ENCODE peak calls at places on chromosomes 3 and 15, in five cellular contexts. One of them, this sample, is unnamed.
A peak's percentile ranks its signal among the peaks of the same experiment; 100 is the strongest.

GRCh38 chr3:99909714-99910508 is 92.2 kb downstream of the CMSS1 start:
- DNase-seq in psoas muscle: no peak
- DNase-seq in naive thymus-derived CD4-positive, alpha-beta T cell: no peak
- DNase-seq in neural progenitor cell: no peak
- DNase-seq in heart left ventricle: no peak
- DNase-seq in this sample: no peak

GRCh38 chr15:63405159-63405558 is 23.5 kb upstream of the CA12 start:
- DNase-seq in psoas muscle: no peak
- DNase-seq in naive thymus-derived CD4-positive, alpha-beta T cell: no peak
- DNase-seq in neural progenitor cell: no peak
- DNase-seq in heart left ventricle: no peak
- DNase-seq in this sample: no peak

GRCh38 chr15:89649716-89650115 is 5.6 kb downstream of the KIF7 start:
- DNase-seq in psoas muscle: no peak
- DNase-seq in naive thymus-derived CD4-positive, alpha-beta T cell: no peak
- DNase-seq in neural progenitor cell: no peak
- DNase-seq in heart left ventricle: no peak
- DNase-seq in this sample: no peak

GRCh38 chr3:183108002-183108449 is 8.7 kb upstream of the MCCC1 start:
- DNase-seq in psoas muscle: no peak
- DNase-seq in naive thymus-derived CD4-positive, alpha-beta T cell: no peak
- DNase-seq in neural progenitor cell: no peak
- DNase-seq in heart left ventricle: no peak
- DNase-seq in this sample: no peak

GRCh38 chr15:79872358-79873017 is 24.3 kb downstream of the MTHFS start:
- DNase-seq in psoas muscle: no peak
- DNase-seq in naive thymus-derived CD4-positive, alpha-beta T cell: no peak
- DNase-seq in neural progenitor cell: no peak
- DNase-seq in heart left ventricle: no peak
- DNase-seq in this sample: no peak

GRCh38 chr3:12588039-12588673 is 31.3 kb downstream of the MKRN2 start:
- DNase-seq in psoas muscle: no peak
- DNase-seq in naive thymus-derived CD4-positive, alpha-beta T cell: no peak
- DNase-seq in neural progenitor cell: no peak
- DNase-seq in heart left ventricle: no peak
- DNase-seq in this sample: no peak

GRCh38 chr3:31762888-31763351 is 218.1 kb downstream of the OSBPL10 start:
- DNase-seq in psoas muscle: no peak
- DNase-seq in naive thymus-derived CD4-positive, alpha-beta T cell: no peak
- DNase-seq in neural progenitor cell: peak; percentile 23
- DNase-seq in heart left ventricle: no peak
- DNase-seq in this sample: peak; percentile 71

GRCh38 chr15:95127356-95127755 is 896.0 kb downstream of the MCTP2 start:
- DNase-seq in psoas muscle: no peak
- DNase-seq in naive thymus-derived CD4-positive, alpha-beta T cell: no peak
- DNase-seq in neural progenitor cell: no peak
- DNase-seq in heart left ventricle: no peak
- DNase-seq in this sample: no peak

GRCh38 chr3:141526709-141527108 is 39.9 kb downstream of the RASA2 start:
- DNase-seq in psoas muscle: no peak
- DNase-seq in naive thymus-derived CD4-positive, alpha-beta T cell: no peak
- DNase-seq in neural progenitor cell: no peak
- DNase-seq in heart left ventricle: no peak
- DNase-seq in this sample: no peak

GRCh38 chr3:22156868-22157267 is 405.9 kb upstream of the ZNF385D start:
- DNase-seq in psoas muscle: no peak
- DNase-seq in naive thymus-derived CD4-positive, alpha-beta T cell: no peak
- DNase-seq in neural progenitor cell: no peak
- DNase-seq in heart left ventricle: no peak
- DNase-seq in this sample: no peak

GRCh38 chr3:49493901-49494300 is 23.8 kb downstream of the DAG1 start:
- DNase-seq in psoas muscle: no peak
- DNase-seq in naive thymus-derived CD4-positive, alpha-beta T cell: no peak
- DNase-seq in neural progenitor cell: no peak
- DNase-seq in heart left ventricle: no peak
- DNase-seq in this sample: peak; percentile 11

GRCh38 chr3:122572940-122573412 is 4.5 kb upstream of the PARP15 start:
- DNase-seq in psoas muscle: no peak
- DNase-seq in naive thymus-derived CD4-positive, alpha-beta T cell: no peak
- DNase-seq in neural progenitor cell: peak; percentile 11
- DNase-seq in heart left ventricle: no peak
- DNase-seq in this sample: no peak

DNA sequence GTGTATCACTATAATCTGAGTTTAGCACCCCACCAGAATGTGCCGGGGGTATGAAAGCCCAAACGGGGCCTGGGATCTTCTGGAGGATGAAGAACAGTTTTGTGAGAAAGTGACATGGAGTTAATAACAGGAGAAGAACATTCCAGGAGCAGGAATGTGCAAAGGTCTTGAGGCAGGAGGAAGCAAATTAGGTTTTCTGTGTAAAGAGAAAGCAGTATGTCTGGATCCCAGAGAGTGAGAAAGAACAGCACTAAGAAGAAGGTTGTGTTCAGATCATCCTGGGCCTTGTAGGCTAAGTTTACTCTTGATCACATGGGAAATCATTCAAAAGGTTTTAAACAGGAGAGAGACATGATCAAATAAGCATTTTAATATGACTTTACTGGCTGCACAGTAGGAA is 113.6 kb downstream of the TNIK start:
- DNase-seq in psoas muscle: no peak
- DNase-seq in naive thymus-derived CD4-positive, alpha-beta T cell: no peak
- DNase-seq in neural progenitor cell: no peak
- DNase-seq in heart left ventricle: no peak
- DNase-seq in this sample: no peak
- H3K27ac ChIP-seq in psoas muscle: peak overlapping the region; percentile 71
- H3K27ac ChIP-seq in naive thymus-derived CD4-positive, alpha-beta T cell: no peak overlapping the region
- H3K27ac ChIP-seq in neural progenitor cell: no peak overlapping the region
- H3K27ac ChIP-seq in heart left ventricle: no peak overlapping the region
- H3K27ac ChIP-seq in this sample: no peak overlapping the region

GRCh38 chr15:52350423-52350822 is 54.8 kb upstream of the MYO5C start:
- DNase-seq in psoas muscle: no peak
- DNase-seq in naive thymus-derived CD4-positive, alpha-beta T cell: no peak
- DNase-seq in neural progenitor cell: no peak
- DNase-seq in heart left ventricle: no peak
- DNase-seq in this sample: no peak

GRCh38 chr15:52351206-52351907 is 55.8 kb upstream of the MYO5C start:
- DNase-seq in psoas muscle: no peak
- DNase-seq in naive thymus-derived CD4-positive, alpha-beta T cell: no peak
- DNase-seq in neural progenitor cell: no peak
- DNase-seq in heart left ventricle: no peak
- DNase-seq in this sample: no peak

GRCh38 chr15:52348056-52348745 is 52.6 kb upstream of the MYO5C start:
- DNase-seq in psoas muscle: no peak
- DNase-seq in naive thymus-derived CD4-positive, alpha-beta T cell: no peak
- DNase-seq in neural progenitor cell: no peak
- DNase-seq in heart left ventricle: peak; percentile 37
- DNase-seq in this sample: peak; percentile 37

GRCh38 chr15:52344592-52344991 is 49.0 kb upstream of the MYO5C start:
- DNase-seq in psoas muscle: no peak
- DNase-seq in naive thymus-derived CD4-positive, alpha-beta T cell: no peak
- DNase-seq in neural progenitor cell: no peak
- DNase-seq in heart left ventricle: no peak
- DNase-seq in this sample: no peak

GRCh38 chr15:52349062-52349700 is 53.6 kb upstream of the MYO5C start:
- DNase-seq in psoas muscle: no peak
- DNase-seq in naive thymus-derived CD4-positive, alpha-beta T cell: no peak
- DNase-seq in neural progenitor cell: no peak
- DNase-seq in heart left ventricle: peak; percentile 50
- DNase-seq in this sample: no peak
- H3K27ac ChIP-seq in psoas muscle: peak overlapping the region; percentile 26
- H3K27ac ChIP-seq in naive thymus-derived CD4-positive, alpha-beta T cell: no peak overlapping the region
- H3K27ac ChIP-seq in neural progenitor cell: no peak overlapping the region
- H3K27ac ChIP-seq in heart left ventricle: no peak overlapping the region
- H3K27ac ChIP-seq in this sample: no peak overlapping the region

DNA sequence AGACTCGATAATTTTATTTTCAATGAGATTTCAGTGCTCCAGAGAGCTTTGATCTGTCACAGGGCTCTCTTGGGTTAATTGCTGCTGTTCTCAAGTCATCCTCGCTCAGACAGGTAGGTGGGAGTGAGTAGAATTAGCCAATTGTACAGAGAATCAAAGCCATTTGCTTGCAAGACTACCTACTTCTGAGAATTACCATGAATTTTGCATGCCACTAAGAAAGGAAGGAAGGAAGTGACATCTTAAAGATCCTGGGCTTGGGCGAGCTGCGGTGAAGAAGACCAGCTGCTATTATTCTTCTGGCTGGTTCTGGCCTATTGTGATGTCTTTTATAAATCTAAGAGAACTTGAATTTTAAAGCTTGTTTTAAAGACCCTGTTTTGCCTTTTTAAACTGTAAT is 154.1 kb upstream of the LPP start:
- DNase-seq in psoas muscle: no peak
- DNase-seq in naive thymus-derived CD4-positive, alpha-beta T cell: no peak
- DNase-seq in neural progenitor cell: no peak
- DNase-seq in heart left ventricle: no peak
- DNase-seq in this sample: no peak
- H3K27ac ChIP-seq in psoas muscle: no peak overlapping the region
- H3K27ac ChIP-seq in naive thymus-derived CD4-positive, alpha-beta T cell: no peak overlapping the region
- H3K27ac ChIP-seq in neural progenitor cell: no peak overlapping the region
- H3K27ac ChIP-seq in heart left ventricle: no peak overlapping the region
- H3K27ac ChIP-seq in this sample: no peak overlapping the region

GRCh38 chr15:42387603-42388002 is 28.3 kb downstream of the CAPN3 start:
- DNase-seq in psoas muscle: no peak
- DNase-seq in naive thymus-derived CD4-positive, alpha-beta T cell: no peak
- DNase-seq in neural progenitor cell: no peak
- DNase-seq in heart left ventricle: no peak
- DNase-seq in this sample: peak; percentile 33

GRCh38 chr15:42385980-42386695 is 26.8 kb downstream of the CAPN3 start:
- DNase-seq in psoas muscle: no peak
- DNase-seq in naive thymus-derived CD4-positive, alpha-beta T cell: no peak
- DNase-seq in neural progenitor cell: no peak
- DNase-seq in heart left ventricle: no peak
- DNase-seq in this sample: no peak

GRCh38 chr15:42384597-42384996 is 25.3 kb downstream of the CAPN3 start:
- DNase-seq in psoas muscle: no peak
- DNase-seq in naive thymus-derived CD4-positive, alpha-beta T cell: no peak
- DNase-seq in neural progenitor cell: no peak
- DNase-seq in heart left ventricle: no peak
- DNase-seq in this sample: no peak

GRCh38 chr15:42385206-42385979 is 26.1 kb downstream of the CAPN3 start:
- DNase-seq in psoas muscle: no peak
- DNase-seq in naive thymus-derived CD4-positive, alpha-beta T cell: no peak
- DNase-seq in neural progenitor cell: peak; percentile 80
- DNase-seq in heart left ventricle: no peak
- DNase-seq in this sample: peak; percentile 41
- H3K27ac ChIP-seq in psoas muscle: peak overlapping the region; percentile 96
- H3K27ac ChIP-seq in naive thymus-derived CD4-positive, alpha-beta T cell: no peak overlapping the region
- H3K27ac ChIP-seq in neural progenitor cell: no peak overlapping the region
- H3K27ac ChIP-seq in heart left ventricle: no peak overlapping the region
- H3K27ac ChIP-seq in this sample: no peak overlapping the region

GRCh38 chr15:42104095-42104891 is 9.9 kb upstream of the PLA2G4D start:
- DNase-seq in psoas muscle: no peak
- DNase-seq in naive thymus-derived CD4-positive, alpha-beta T cell: no peak
- DNase-seq in neural progenitor cell: no peak
- DNase-seq in heart left ventricle: no peak
- DNase-seq in this sample: no peak

GRCh38 chr15:42102646-42103235 is 8.4 kb upstream of the PLA2G4D start:
- DNase-seq in psoas muscle: no peak
- DNase-seq in naive thymus-derived CD4-positive, alpha-beta T cell: no peak
- DNase-seq in neural progenitor cell: no peak
- DNase-seq in heart left ventricle: no peak
- DNase-seq in this sample: no peak

GRCh38 chr15:42097018-42097417 is 2.7 kb upstream of the PLA2G4D start:
- DNase-seq in psoas muscle: no peak
- DNase-seq in naive thymus-derived CD4-positive, alpha-beta T cell: no peak
- DNase-seq in neural progenitor cell: no peak
- DNase-seq in heart left ventricle: no peak
- DNase-seq in this sample: no peak

GRCh38 chr15:42101861-42102260 is 7.5 kb upstream of the PLA2G4D start:
- DNase-seq in psoas muscle: no peak
- DNase-seq in naive thymus-derived CD4-positive, alpha-beta T cell: no peak
- DNase-seq in neural progenitor cell: no peak
- DNase-seq in heart left ventricle: no peak
- DNase-seq in this sample: no peak

DNA sequence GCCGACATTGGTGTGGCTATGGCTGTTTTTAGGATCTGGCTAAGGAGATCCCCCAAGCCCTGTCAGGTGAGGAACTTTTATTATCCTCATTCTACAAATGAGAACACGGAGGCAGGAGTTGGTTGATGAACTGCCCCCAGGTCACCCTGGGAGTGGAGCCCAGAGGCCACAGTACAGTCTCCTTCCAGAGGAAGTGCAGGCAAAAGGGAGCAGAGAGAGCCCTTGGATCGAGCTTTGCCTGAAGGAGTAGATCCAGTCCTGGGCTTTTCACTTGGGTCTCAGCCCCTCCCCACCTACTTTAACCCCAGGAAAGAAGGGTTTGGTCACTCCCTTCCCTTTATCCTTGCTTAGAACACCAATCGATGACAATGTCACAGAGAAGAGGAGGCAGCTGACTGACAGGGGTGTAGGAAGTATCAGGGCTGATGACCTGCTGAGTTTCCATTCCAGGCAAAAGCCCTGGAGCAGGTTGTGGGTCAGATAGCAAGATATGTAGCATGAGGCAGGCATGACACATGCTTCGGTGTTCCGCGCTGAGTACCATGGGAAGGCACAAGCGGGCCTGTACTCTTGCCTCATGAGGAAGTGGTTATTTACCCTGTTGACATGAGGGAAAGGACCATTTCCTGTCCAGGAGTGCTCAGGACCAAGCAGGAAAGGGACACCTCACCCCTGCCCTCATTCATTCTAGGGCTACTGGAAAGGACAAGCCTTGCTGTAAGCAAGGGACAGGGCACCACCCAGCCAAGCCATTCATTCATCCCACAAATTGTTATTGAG is 5.8 kb upstream of the PLA2G4D start:
- DNase-seq in psoas muscle: no peak
- DNase-seq in naive thymus-derived CD4-positive, alpha-beta T cell: no peak
- DNase-seq in neural progenitor cell: no peak
- DNase-seq in heart left ventricle: no peak
- DNase-seq in this sample: no peak
- H3K27ac ChIP-seq in psoas muscle: no peak overlapping the region
- H3K27ac ChIP-seq in naive thymus-derived CD4-positive, alpha-beta T cell: no peak overlapping the region
- H3K27ac ChIP-seq in neural progenitor cell: no peak overlapping the region
- H3K27ac ChIP-seq in heart left ventricle: no peak overlapping the region
- H3K27ac ChIP-seq in this sample: no peak overlapping the region

DNA sequence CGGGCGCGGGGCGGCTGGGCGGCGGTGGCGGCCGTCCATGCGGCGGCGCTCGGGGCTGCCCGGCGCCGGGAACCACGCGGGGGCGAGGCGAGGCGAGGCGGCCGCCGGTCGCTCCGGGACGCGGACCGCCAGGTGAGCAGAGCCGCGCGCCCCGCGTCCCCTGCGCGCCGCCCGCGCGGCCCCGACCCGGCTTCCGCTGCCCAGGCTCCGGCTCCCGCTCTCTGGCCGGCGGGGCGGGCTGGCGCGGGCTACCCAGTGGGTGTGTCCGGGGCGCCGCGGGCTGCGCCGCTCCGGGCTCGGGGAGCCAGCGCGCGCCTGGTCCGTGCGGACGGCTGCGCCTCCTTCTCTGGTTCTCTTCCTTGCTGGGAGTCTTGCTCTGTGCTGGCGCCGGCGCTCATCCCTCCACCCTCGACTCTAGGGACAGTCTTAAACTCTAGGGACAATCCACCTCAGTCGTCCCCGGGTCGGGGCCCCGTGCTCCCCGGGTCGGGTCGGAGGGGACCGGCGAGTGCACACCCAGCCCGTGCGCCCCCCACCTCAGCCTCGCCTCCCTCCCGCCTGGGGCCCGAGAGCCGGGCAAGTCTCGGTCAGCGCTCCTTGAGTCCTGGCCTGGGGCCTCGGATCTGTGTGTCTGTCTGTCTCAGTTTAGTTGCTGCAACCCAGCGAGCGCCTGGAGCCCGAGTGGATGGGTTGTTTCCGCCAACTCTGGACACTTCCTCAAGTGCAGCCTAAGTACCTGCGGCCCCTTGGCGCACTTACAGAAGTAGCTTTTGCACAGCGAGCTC is 488 bp downstream of the THSD4 start:
- DNase-seq in psoas muscle: peak; percentile 42
- DNase-seq in naive thymus-derived CD4-positive, alpha-beta T cell: no peak
- DNase-seq in neural progenitor cell: peak; percentile 75
- DNase-seq in heart left ventricle: peak; percentile 54
- DNase-seq in this sample: peak; percentile 89
- H3K27ac ChIP-seq in psoas muscle: peak overlapping the region; percentile 33
- H3K27ac ChIP-seq in naive thymus-derived CD4-positive, alpha-beta T cell: no peak overlapping the region
- H3K27ac ChIP-seq in neural progenitor cell: no peak overlapping the region
- H3K27ac ChIP-seq in heart left ventricle: peak overlapping the region; percentile 84
- H3K27ac ChIP-seq in this sample: peak overlapping the region; percentile 89

This sample was measured in thyroid gland.